ENCODE peak calls at places on chromosomes 16 and 17, in seven cellular contexts. M is colonic mucosa; K is heart left ventricle; A is effector memory CD4-positive, alpha-beta T cell; Y is mammary epithelial cell; X is gastrocnemius medialis; N is cardiac muscle cell. W is an unnamed sample.

GRCh38 chr17:41451154-41451728 is 10.5 kb upstream of the KRT38 start:
- DNase-seq in M (no peak), K (no peak), A (no peak), Y (no peak), X (no peak), N (peak; percentile 21), W (no peak)

GRCh38 chr17:37117743-37118142 is 169.0 kb downstream of the AATF start:
- DNase-seq in M (no peak), K (no peak), A (no peak), Y (no peak), X (no peak), N (no peak), W (no peak)

GRCh38 chr16:85338638-85338982 is 226.3 kb upstream of the CIBAR2 start:
- DNase-seq in M (no peak), K (no peak), A (no peak), Y (no peak), X (no peak), N (no peak), W (no peak)

GRCh38 chr17:38604479-38605229 is 1.1 kb downstream of the SRCIN1 start:
- DNase-seq in M (no peak), K (no peak), A (no peak), Y (no peak), X (no peak), N (no peak), W (no peak)

GRCh38 chr17:70434536-70435490 is 265.5 kb downstream of the KCNJ2 start:
- DNase-seq in M (peak; percentile 77), K (no peak), A (no peak), Y (no peak), X (no peak), N (peak; percentile 8), W (no peak)

GRCh38 chr16:79451196-79451816 is 149.2 kb downstream of the MAF start:
- DNase-seq in M (no peak), K (no peak), A (no peak), Y (no peak), X (no peak), N (no peak), W (no peak)

GRCh38 chr17:17156107-17156506 is 50.0 kb downstream of the PLD6 start:
- DNase-seq in M (no peak), K (no peak), A (no peak), Y (peak; percentile 82), X (no peak), N (peak; percentile 68), W (no peak)

GRCh38 chr17:20926532-20926931 is 116.3 kb downstream of the USP22 start:
- DNase-seq in M (no peak), K (no peak), A (no peak), Y (no peak), X (no peak), N (peak; percentile 42), W (no peak)

GRCh38 chr17:13812350-13812749 is 210.6 kb upstream of the HS3ST3A1 start:
- DNase-seq in M (no peak), K (no peak), A (no peak), Y (no peak), X (no peak), N (no peak), W (no peak)

GRCh38 chr17:44689492-44690217 is at the start of gene CCDC43:
- DNase-seq in M (peak; percentile 93), K (peak; percentile 89), A (peak; percentile 86), Y (peak; percentile 90), X (peak; percentile 75), N (peak; percentile 97), W (peak; percentile 97)

GRCh38 chr16:79505344-79505743 is 95.2 kb downstream of the MAF start:
- DNase-seq in M (no peak), K (peak; percentile 31), A (no peak), Y (no peak), X (peak; percentile 25), N (no peak), W (no peak)

GRCh38 chr17:30393911-30394867 is 15.5 kb downstream of the CPD start:
- DNase-seq in M (no peak), K (no peak), A (no peak), Y (no peak), X (no peak), N (no peak), W (no peak)

GRCh38 chr16:75273054-75273925 is 21.9 kb upstream of the BCAR1 start:
- DNase-seq in M (no peak), K (no peak), A (no peak), Y (peak; percentile 66), X (no peak), N (no peak), W (no peak)

GRCh38 chr16:53757971-53758609 is 54.1 kb downstream of the FTO start:
- DNase-seq in M (no peak), K (no peak), A (no peak), Y (no peak), X (no peak), N (no peak), W (no peak)

GRCh38 chr17:43409131-43409530 is 10.3 kb downstream of the ARL4D start:
- DNase-seq in M (no peak), K (no peak), A (no peak), Y (no peak), X (no peak), N (no peak), W (no peak)

GRCh38 chr16:84096447-84097005 is 20.2 kb downstream of the MBTPS1 start:
- DNase-seq in M (peak; percentile 57), K (no peak), A (no peak), Y (no peak), X (no peak), N (no peak), W (no peak)

GRCh38 chr17:62653831-62654829 is 26.7 kb downstream of the MRC2 start:
- DNase-seq in M (peak; percentile 59), K (peak; percentile 80), A (no peak), Y (no peak), X (no peak), N (peak; percentile 66), W (peak; percentile 86)

GRCh38 chr16:57191056-57191536 is 5.0 kb downstream of the RSPRY1 start:
- DNase-seq in M (no peak), K (no peak), A (no peak), Y (peak; percentile 77), X (no peak), N (peak; percentile 24), W (no peak)

GRCh38 chr16:82874251-82874650 is 247.5 kb downstream of the CDH13 start:
- DNase-seq in M (no peak), K (peak; percentile 19), A (no peak), Y (no peak), X (no peak), N (no peak), W (no peak)

GRCh38 chr16:50747206-50747956 is 5.5 kb downstream of the CYLD start:
- DNase-seq in M (no peak), K (no peak), A (no peak), Y (peak; percentile 34), X (no peak), N (peak; percentile 47), W (no peak)

GRCh38 chr17:71546369-71546864 is 574.4 kb upstream of the SOX9 start:
- DNase-seq in M (no peak), K (no peak), A (no peak), Y (no peak), X (no peak), N (no peak), W (no peak)

GRCh38 chr16:28317040-28317880 is 24.9 kb downstream of the SBK1 start:
- DNase-seq in M (peak; percentile 55), K (peak; percentile 44), A (peak; percentile 41), Y (peak; percentile 17), X (no peak), N (peak; percentile 44), W (peak; percentile 87)

GRCh38 chr17:60128171-60128859 is 21.5 kb upstream of the CA4 start:
- DNase-seq in M (no peak), K (no peak), A (no peak), Y (no peak), X (no peak), N (no peak), W (peak; percentile 36)

GRCh38 chr17:69669441-69670178 is 255.1 kb downstream of the MAP2K6 start:
- DNase-seq in M (no peak), K (no peak), A (no peak), Y (no peak), X (no peak), N (no peak), W (no peak)

GRCh38 chr16:10150906-10151305 is 31.3 kb downstream of the GRIN2A start:
- DNase-seq in M (no peak), K (no peak), A (no peak), Y (peak; percentile 39), X (no peak), N (no peak), W (no peak)

GRCh38 chr16:18836702-18837101 is 35.4 kb upstream of the ARL6IP1 start:
- DNase-seq in M (no peak), K (no peak), A (no peak), Y (no peak), X (no peak), N (no peak), W (no peak)
- H3K36me3 ChIP-seq in M (peaks cover 34% of the 10 kb centered on the region), K (peaks cover 100% of the 10 kb centered on the region), A (peaks cover 81% of the 10 kb centered on the region), Y (peaks cover 64% of the 10 kb centered on the region), X (peaks cover 23% of the 10 kb centered on the region), N (peaks cover 91% of the 10 kb centered on the region), W (peaks cover 19% of the 10 kb centered on the region)

GRCh38 chr16:24966599-24966998 is 48.6 kb downstream of the ARHGAP17 start:
- DNase-seq in M (no peak), K (no peak), A (no peak), Y (no peak), X (no peak), N (no peak), W (no peak)
- H3K36me3 ChIP-seq in M (peaks cover 26% of the 10 kb centered on the region), K (peaks cover 93% of the 10 kb centered on the region), A (peaks cover 72% of the 10 kb centered on the region), Y (peaks cover 6% of the 10 kb centered on the region), X (no peaks in the 10 kb centered on the region), N (peaks cover 25% of the 10 kb centered on the region), W (peaks cover 13% of the 10 kb centered on the region)

GRCh38 chr17:78107976-78108725 is 20.4 kb downstream of the TMC6 start:
- DNase-seq in M (no peak), K (no peak), A (no peak), Y (no peak), X (no peak), N (no peak), W (peak; percentile 43)
- H3K36me3 ChIP-seq in M (peaks cover 3% of the 10 kb centered on the region), K (peaks cover 50% of the 10 kb centered on the region), A (peaks cover 60% of the 10 kb centered on the region), Y (no peaks in the 10 kb centered on the region), X (no peaks in the 10 kb centered on the region), N (peaks cover 11% of the 10 kb centered on the region), W (peaks cover 10% of the 10 kb centered on the region)

GRCh38 chr17:51221322-51221721 is 38.5 kb downstream of the MBTD1 start:
- DNase-seq in M (no peak), K (no peak), A (no peak), Y (no peak), X (no peak), N (no peak), W (no peak)
- H3K36me3 ChIP-seq in M (peaks cover 6% of the 10 kb centered on the region), K (peaks cover 77% of the 10 kb centered on the region), A (peaks cover 44% of the 10 kb centered on the region), Y (peaks cover 18% of the 10 kb centered on the region), X (no peaks in the 10 kb centered on the region), N (peaks cover 64% of the 10 kb centered on the region), W (peaks cover 4% of the 10 kb centered on the region)

DNA sequence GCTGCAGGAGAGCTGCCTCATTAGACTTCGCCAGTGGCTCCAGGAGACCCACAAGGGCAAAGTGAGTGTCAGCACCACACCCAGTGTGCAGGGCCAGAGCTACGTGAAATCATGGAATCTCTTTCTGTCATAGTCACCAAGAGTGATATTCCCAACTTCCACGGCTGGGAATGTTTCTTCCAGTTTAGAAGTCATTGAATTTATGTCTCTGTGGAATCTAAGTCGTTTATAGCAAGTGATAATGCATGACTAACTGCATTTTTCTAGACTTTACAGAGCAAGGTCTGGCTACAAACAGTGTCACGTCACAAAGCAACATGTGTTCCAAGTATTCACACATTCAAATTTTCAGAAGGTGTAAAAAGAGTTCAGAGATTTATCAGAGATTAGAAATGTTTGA is 55.5 kb downstream of the SEC14L1 start:
- DNase-seq in M (no peak), K (no peak), A (no peak), Y (no peak), X (no peak), N (no peak), W (no peak)
- H3K36me3 ChIP-seq in M (peaks cover 19% of the 10 kb centered on the region), K (peaks cover 100% of the 10 kb centered on the region), A (peaks cover 76% of the 10 kb centered on the region), Y (peaks cover 48% of the 10 kb centered on the region), X (no peaks in the 10 kb centered on the region), N (peaks cover 44% of the 10 kb centered on the region), W (peaks cover 3% of the 10 kb centered on the region)